ENCODE peak calls at places on chromosomes 2 and 18, in nine cellular contexts. W is CD8-positive, alpha-beta memory T cell; F is activated T-helper 1 cell treated with anti-CD3 and anti-CD28 coated beads, Interleukin-2, amount 50 U/mL, for 16 hours; L is EL; K is omental fat pad; R is left cardiac atrium; S is pancreas; B is PC-9; I is activated CD4-positive, alpha-beta T cell treated with anti-CD3 and anti-CD28 coated beads, Interleukin-2, amount 50 U/mL, for 1 hour. N is an unnamed sample.

GRCh38 chr18:24500766-24501165 is 40.3 kb downstream of the HRH4 start:
- DNase-seq in I (no peak), K (no peak), R (no peak), S (no peak), L (no peak), W (no peak), F (no peak), B (no peak), N (no peak)

GRCh38 chr2:8586397-8587051 is 95.3 kb upstream of the ID2 start:
- DNase-seq in L (no peak), B (no peak), I (no peak), S (no peak), F (no peak), W (no peak), R (peak; percentile 34), K (no peak), N (no peak)

GRCh38 chr2:181642071-181642470 is 14.8 kb downstream of the CERKL start:
- DNase-seq in S (no peak), R (no peak), B (no peak), K (no peak), I (no peak), L (peak; percentile 29), F (no peak), W (no peak), N (no peak)

GRCh38 chr2:156077041-156077735 is 255.3 kb downstream of the NR4A2 start:
- DNase-seq in F (no peak), S (no peak), R (no peak), L (no peak), K (no peak), W (no peak), I (no peak), B (no peak), N (no peak)

GRCh38 chr2:30686000-30686399 is 121.2 kb downstream of the CAPN13 start:
- DNase-seq in F (no peak), R (no peak), K (no peak), S (no peak), B (peak; percentile 34), L (no peak), I (no peak), W (no peak), N (no peak)

GRCh38 chr18:26536032-26536431 is 12.3 kb downstream of the KCTD1 start:
- DNase-seq in F (no peak), I (no peak), S (no peak), R (no peak), L (peak; percentile 66), B (peak; percentile 55), K (no peak), W (no peak), N (no peak)

GRCh38 chr2:195343942-195344530 is 313.0 kb upstream of the SLC39A10 start:
- DNase-seq in K (no peak), L (peak; percentile 25), B (no peak), S (no peak), F (no peak), R (no peak), I (no peak), W (no peak), N (no peak)

GRCh38 chr2:182101263-182101662 is 115.6 kb downstream of the PPP1R1C start:
- DNase-seq in R (no peak), B (no peak), S (no peak), K (no peak), F (no peak), L (no peak), I (no peak), W (no peak), N (no peak)

GRCh38 chr2:121532347-121532766 is 1.7 kb downstream of the RNU4ATAC start:
- DNase-seq in B (no peak), S (no peak), K (no peak), R (no peak), I (no peak), F (no peak), L (peak; percentile 64), W (no peak), N (no peak)

GRCh38 chr2:173667415-173667814 is 297.8 kb downstream of the SP3 start:
- DNase-seq in K (no peak), B (no peak), I (no peak), F (no peak), L (no peak), S (no peak), W (no peak), R (no peak), N (no peak)